ENCODE peak calls at places on chromosomes 12 and 14, in six cellular contexts. M is SK-N-SH, Q is HCT116, W is GM12878, K is H1, L is K562. Y is an unnamed sample.

GRCh38 chr14:54719406-54719805 is 152.5 kb downstream of the SAMD4A start:
- DNase-seq in M (no peak), K (no peak), L (no peak), Q (no peak), W (no peak), Y (peak; percentile 67)

GRCh38 chr14:22598896-22599244 is 770 bp downstream of the ABHD4 start:
- DNase-seq in W (no peak), L (peak; percentile 53), K (no peak), Q (peak; percentile 16), M (no peak), Y (peak; percentile 82)

GRCh38 chr14:99673328-99674063 is 10.6 kb upstream of the CYP46A1 start:
- DNase-seq in Q (no peak), M (no peak), K (no peak), W (no peak), L (no peak), Y (no peak)

GRCh38 chr12:60494249-60494648 is 898.4 kb downstream of the SLC16A7 start:
- DNase-seq in W (no peak), Q (peak; percentile 31), L (no peak), M (peak; percentile 0), K (no peak), Y (peak; percentile 32)

GRCh38 chr12:51592034-51592705 is 1.1 kb downstream of the SCN8A start:
- DNase-seq in Q (no peak), K (no peak), L (no peak), M (peak; percentile 19), W (no peak), Y (no peak)

GRCh38 chr12:30696943-30697342 is 1.3 kb upstream of the IPO8 start:
- DNase-seq in K (no peak), L (no peak), M (no peak), Q (no peak), W (no peak), Y (no peak)

GRCh38 chr14:61140872-61141271 is 140.3 kb downstream of the TMEM30B start:
- DNase-seq in L (no peak), Q (peak; percentile 29), W (no peak), K (no peak), M (no peak), Y (no peak)

GRCh38 chr14:23123419-23123818 is 4.4 kb upstream of the CEBPE start:
- DNase-seq in L (peak; percentile 85), K (no peak), W (no peak), M (peak; percentile 57), Q (no peak), Y (no peak)

GRCh38 chr12:114220311-114220710 is 185.6 kb downstream of the TBX5 start:
- DNase-seq in L (no peak), W (no peak), Q (no peak), M (no peak), K (no peak), Y (no peak)

GRCh38 chr12:68963456-68963859 is 30.5 kb upstream of the CPM start:
- DNase-seq in M (no peak), L (no peak), K (no peak), Q (no peak), W (no peak), Y (no peak)

GRCh38 chr14:76720382-76720813 is 40.9 kb upstream of the VASH1 start:
- DNase-seq in L (no peak), W (peak; percentile 34), Q (no peak), K (no peak), M (peak; percentile 80), Y (peak; percentile 36)

GRCh38 chr12:46264057-46264456 is 4.8 kb downstream of the SLC38A1 start:
- DNase-seq in M (no peak), K (no peak), L (no peak), Q (no peak), W (no peak), Y (no peak)

GRCh38 chr14:105899071-105899641 is 372.8 kb downstream of the TMEM121 start:
- DNase-seq in L (no peak), K (no peak), Q (no peak), M (peak; percentile 70), W (no peak), Y (no peak)

GRCh38 chr14:105486333-105486973 is at the start of gene CRIP1:
- DNase-seq in W (no peak), K (no peak), L (no peak), Q (no peak), M (no peak), Y (no peak)

GRCh38 chr12:31518680-31519227 is 72.2 kb downstream of the DENND5B start:
- DNase-seq in Q (peak; percentile 85), M (peak; percentile 43), K (peak; percentile 64), W (no peak), L (no peak), Y (peak; percentile 10)

GRCh38 chr12:75684678-75685620 is 173.5 kb upstream of the KRR1 start:
- DNase-seq in Q (no peak), W (no peak), K (no peak), M (no peak), L (no peak), Y (no peak)

GRCh38 chr12:106498056-106498455 is 84.7 kb upstream of the RFX4 start:
- DNase-seq in Q (no peak), K (no peak), M (no peak), L (no peak), W (no peak), Y (no peak)

GRCh38 chr14:96261772-96262485 is 5.9 kb downstream of the BDKRB1 start:
- DNase-seq in Q (no peak), L (no peak), W (no peak), M (no peak), K (no peak), Y (no peak)

GRCh38 chr14:65054471-65055085 is 47.7 kb downstream of the MAX start:
- DNase-seq in M (no peak), Q (no peak), W (no peak), K (no peak), L (no peak), Y (no peak)
- TF ChIP-seq RAD21 in M (no peak), Q (no peak), W (no peak), K (no peak), L (no peak), Y (no peak)

GRCh38 chr14:94933411-94933964 is 163.6 kb upstream of the GSC start:
- DNase-seq in M (no peak), Q (no peak), K (no peak), L (no peak), W (no peak), Y (no peak)

GRCh38 chr14:94938016-94938415 is 168.1 kb upstream of the GSC start:
- DNase-seq in Q (no peak), L (no peak), M (no peak), W (no peak), K (no peak), Y (no peak)

GRCh38 chr14:94936901-94937321 is 167.0 kb upstream of the GSC start:
- DNase-seq in Q (no peak), K (no peak), W (no peak), L (no peak), M (peak; percentile 78), Y (no peak)

GRCh38 chr14:94935901-94936300 is 166.0 kb upstream of the GSC start:
- DNase-seq in M (peak; percentile 44), Q (no peak), L (no peak), K (no peak), W (no peak), Y (no peak)

DNA sequence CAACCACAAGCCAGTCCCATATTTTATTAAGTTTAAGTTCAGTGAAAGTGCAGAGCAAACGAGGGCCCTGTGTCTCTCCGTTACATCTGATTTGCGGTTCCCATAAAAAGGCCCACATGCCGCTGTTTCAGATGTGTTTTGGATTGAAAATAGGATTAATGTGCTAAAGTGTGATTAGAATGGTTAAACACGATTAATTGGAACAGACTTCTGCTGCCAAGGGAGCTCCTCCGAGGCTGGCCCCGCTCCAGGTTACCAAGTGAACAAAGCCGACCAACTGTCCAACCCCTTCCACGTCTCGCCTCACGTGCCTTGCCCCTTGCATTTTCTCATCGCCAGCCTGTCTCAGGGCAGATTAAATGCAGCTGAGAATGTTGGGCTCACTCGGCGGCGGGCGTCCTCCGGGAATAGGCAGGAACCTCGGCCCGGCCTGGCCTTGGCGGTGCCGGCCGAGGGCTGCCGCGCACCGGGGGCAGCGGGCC is 166.5 kb upstream of the GSC start:
- DNase-seq in K (no peak), Q (no peak), W (no peak), L (no peak), M (peak; percentile 85), Y (no peak)
- TF ChIP-seq POLR2AphosphoS5 in K (no peak), Q (no peak), W (no peak), L (no peak), M (no peak), Y (no peak)

GRCh38 chr12:130547480-130548155 is 168.5 kb downstream of the RIMBP2 start:
- DNase-seq in Q (no peak), M (peak; percentile 68), K (no peak), L (no peak), W (no peak), Y (no peak)
- H2AFZ ChIP-seq in Q (no peak overlapping the region), M (no peak overlapping the region), K (no peak overlapping the region), L (no peak overlapping the region), W (no peak overlapping the region), Y (no peak overlapping the region)

GRCh38 chr12:57242329-57242690 is 8.7 kb downstream of the STAC3 start:
- DNase-seq in Q (no peak), L (no peak), K (no peak), W (no peak), M (peak; percentile 64), Y (no peak)
- TF ChIP-seq RAD21 in Q (no peak), L (no peak), K (no peak), W (no peak), M (no peak), Y (no peak)

DNA sequence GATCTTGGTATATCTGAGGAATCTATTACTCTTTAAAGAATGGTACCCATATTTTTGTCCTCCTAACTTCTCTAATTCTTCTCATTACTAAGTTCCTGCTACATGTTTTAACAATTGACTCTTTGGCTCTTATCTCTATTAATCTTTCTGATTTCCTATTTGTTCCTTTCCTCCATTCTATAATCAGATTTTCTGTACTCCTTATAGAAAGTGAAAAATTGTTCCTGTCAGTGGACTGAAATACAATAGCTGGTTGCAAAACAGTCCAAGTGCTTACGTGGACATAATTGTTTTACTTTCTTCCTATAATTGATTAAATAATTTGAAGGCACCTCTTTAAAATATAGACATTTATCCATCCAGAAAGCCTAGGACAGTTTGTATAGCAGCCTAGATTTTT is 86.7 kb upstream of the PTHLH start:
- DNase-seq in W (no peak), Q (no peak), L (no peak), M (no peak), K (no peak), Y (no peak)
- TF ChIP-seq POLR2AphosphoS5 in W (no peak), Q (no peak), L (no peak), M (no peak), K (no peak), Y (no peak)

DNA sequence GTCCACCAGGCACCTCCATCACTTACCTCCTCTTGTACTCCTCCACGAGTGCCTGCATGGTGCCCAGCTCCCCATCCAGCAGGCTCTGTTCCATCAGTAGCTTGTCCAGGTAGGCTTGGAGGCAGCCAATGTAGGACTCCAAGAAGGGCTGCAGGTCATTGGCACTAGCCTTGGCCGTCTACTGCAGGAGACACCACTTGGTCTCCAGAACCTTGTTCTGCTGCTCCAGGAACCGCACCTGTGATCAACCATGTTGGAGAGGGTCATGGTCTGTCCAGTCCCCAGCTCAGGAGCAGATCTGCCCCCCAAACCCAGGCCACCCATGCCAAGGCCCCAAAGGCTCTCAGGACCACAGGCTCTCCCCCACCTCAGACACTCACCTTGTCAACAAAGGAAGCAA is 23.9 kb downstream of the KRT76 start:
- DNase-seq in W (no peak), K (no peak), L (no peak), Q (no peak), M (no peak), Y (no peak)
- H2AFZ ChIP-seq in W (no peak overlapping the region), K (no peak overlapping the region), L (no peak overlapping the region), Q (no peak overlapping the region), M (no peak overlapping the region), Y (no peak overlapping the region)

Y was measured in HepG2.